ENCODE peak calls at places on chromosomes 16 and 17, in five cellular contexts. N, H, W, Q and T are unnamed samples.

GRCh38 chr16:50371936-50372595 is 3.3 kb upstream of the BRD7 start:
- DNase-seq in N (no peak), H (peak; percentile 65), W (no peak), Q (no peak), T (peak; percentile 69)

GRCh38 chr17:17457680-17458079 is 19.1 kb upstream of the MED9 start:
- DNase-seq in N (no peak), H (no peak), W (no peak), Q (no peak), T (no peak)

GRCh38 chr16:53769185-53769584 is 65.2 kb downstream of the FTO start:
- DNase-seq in N (no peak), H (no peak), W (no peak), Q (no peak), T (no peak)

GRCh38 chr17:78781339-78782304 is at the start of gene CYTH1:
- DNase-seq in N (no peak), H (peak; percentile 87), W (peak; percentile 41), Q (peak; percentile 82), T (peak; percentile 45)

GRCh38 chr16:81510016-81510415 is 65.4 kb downstream of the CMIP start:
- DNase-seq in N (no peak), H (peak; percentile 28), W (no peak), Q (no peak), T (no peak)

GRCh38 chr17:909642-910323 is 69.8 kb downstream of the NXN start:
- DNase-seq in N (no peak), H (no peak), W (no peak), Q (peak; percentile 67), T (no peak)

GRCh38 chr17:73103661-73104335 is 11.3 kb upstream of the SLC39A11 start:
- DNase-seq in N (no peak), H (no peak), W (no peak), Q (no peak), T (no peak)

GRCh38 chr16:64878964-64879363 is 242.9 kb downstream of the CDH11 start:
- DNase-seq in N (no peak), H (no peak), W (no peak), Q (no peak), T (no peak)

GRCh38 chr17:17077861-17078732 is 35.8 kb downstream of the MPRIP start:
- DNase-seq in N (no peak), H (no peak), W (no peak), Q (no peak), T (no peak)

GRCh38 chr16:5560084-5560483 is 462.5 kb upstream of the EEF2KMT start:
- DNase-seq in N (no peak), H (no peak), W (no peak), Q (no peak), T (no peak)

GRCh38 chr17:78022425-78022824 is 63.9 kb downstream of the TNRC6C start:
- DNase-seq in N (no peak), H (no peak), W (no peak), Q (no peak), T (no peak)

GRCh38 chr16:74372953-74373846 is 2.9 kb upstream of the NPIPB15 start:
- DNase-seq in N (no peak), H (no peak), W (no peak), Q (no peak), T (no peak)

GRCh38 chr17:13704333-13704732 is 102.6 kb upstream of the HS3ST3A1 start:
- DNase-seq in N (no peak), H (no peak), W (no peak), Q (no peak), T (no peak)

GRCh38 chr17:1714488-1714979 is 4.4 kb upstream of the TLCD2 start:
- DNase-seq in N (no peak), H (peak; percentile 99), W (peak; percentile 97), Q (peak; percentile 99), T (peak; percentile 70)

GRCh38 chr17:74647871-74648672 is 24.5 kb upstream of the CD300E start:
- DNase-seq in N (no peak), H (no peak), W (no peak), Q (no peak), T (no peak)

GRCh38 chr16:86918637-86919036 is 340.3 kb downstream of the FOXL1 start:
- DNase-seq in N (no peak), H (no peak), W (no peak), Q (no peak), T (no peak)

GRCh38 chr17:1532836-1533602 is 16.6 kb upstream of the INPP5K start:
- DNase-seq in N (no peak), H (no peak), W (peak; percentile 62), Q (peak; percentile 64), T (no peak)

DNA sequence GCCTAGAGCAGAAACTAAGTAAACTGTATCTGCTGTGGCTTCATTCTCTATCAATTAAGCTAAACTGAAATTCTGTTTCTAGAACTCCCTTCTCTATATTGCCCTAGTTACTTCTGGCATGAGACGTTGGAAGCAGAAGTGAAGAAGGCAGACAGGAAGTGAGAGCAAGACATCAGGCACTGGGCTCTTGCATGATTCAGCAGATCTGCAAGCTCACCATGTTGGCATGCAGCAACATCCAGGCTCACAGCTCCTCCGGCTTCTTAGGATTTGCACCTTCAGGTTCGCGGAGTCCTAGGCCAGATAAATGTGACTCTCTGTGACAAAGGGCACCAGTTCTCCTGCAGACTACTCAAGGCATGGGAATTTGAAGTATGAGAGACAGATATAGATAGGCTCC is 148.3 kb downstream of the CDH8 start:
- DNase-seq in N (no peak), H (peak; percentile 35), W (peak; percentile 24), Q (no peak), T (no peak)
- H3K27ac ChIP-seq in N (no peak overlapping the region), H (no peak overlapping the region), W (no peak overlapping the region), Q (no peak overlapping the region), T (no peak overlapping the region)

GRCh38 chr16:28208824-28209223 is 2.9 kb downstream of the XPO6 start:
- DNase-seq in N (no peak), H (no peak), W (no peak), Q (no peak), T (no peak)

GRCh38 chr16:28208131-28208530 is 3.6 kb downstream of the XPO6 start:
- DNase-seq in N (no peak), H (no peak), W (no peak), Q (no peak), T (no peak)

GRCh38 chr16:28205117-28205899 is 6.5 kb downstream of the XPO6 start:
- DNase-seq in N (no peak), H (no peak), W (no peak), Q (no peak), T (no peak)

GRCh38 chr16:28205974-28206373 is 5.8 kb downstream of the XPO6 start:
- DNase-seq in N (no peak), H (no peak), W (no peak), Q (no peak), T (no peak)

DNA sequence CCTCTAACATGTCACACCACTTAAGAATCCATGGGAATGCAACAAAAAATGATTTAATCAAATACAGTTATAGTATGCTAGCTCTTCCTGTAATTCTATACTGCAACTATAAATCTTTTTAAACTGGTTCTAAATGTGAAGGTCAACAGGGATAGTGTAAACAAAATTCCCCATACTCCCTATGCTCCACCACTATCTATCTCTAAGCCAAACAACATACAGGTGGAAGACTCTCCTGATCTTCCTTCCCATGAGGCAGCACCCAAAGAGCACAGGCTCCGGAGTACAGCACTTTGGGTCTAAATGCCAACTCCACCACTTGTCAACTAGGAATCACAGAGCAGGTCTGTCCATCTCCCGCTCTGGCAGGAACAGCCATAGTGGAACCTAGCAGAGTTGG is 4.3 kb downstream of the XPO6 start:
- DNase-seq in N (no peak), H (no peak), W (no peak), Q (no peak), T (no peak)
- H3K27ac ChIP-seq in N (peak overlapping the region; percentile 62), H (no peak overlapping the region), W (no peak overlapping the region), Q (no peak overlapping the region), T (no peak overlapping the region)

GRCh38 chr16:12210925-12211869 is 234.7 kb downstream of the SNX29 start:
- DNase-seq in N (no peak), H (no peak), W (no peak), Q (no peak), T (no peak)
- H3K27ac ChIP-seq in N (no peak overlapping the region), H (no peak overlapping the region), W (no peak overlapping the region), Q (no peak overlapping the region), T (no peak overlapping the region)

GRCh38 chr16:70572926-70573270 is 49.3 kb downstream of the SF3B3 start:
- DNase-seq in N (no peak), H (no peak), W (no peak), Q (no peak), T (no peak)
- H3K27ac ChIP-seq in N (peak overlapping the region; percentile 25), H (peak overlapping the region; percentile 49), W (no peak overlapping the region), Q (peak overlapping the region; percentile 74), T (no peak overlapping the region)

DNA sequence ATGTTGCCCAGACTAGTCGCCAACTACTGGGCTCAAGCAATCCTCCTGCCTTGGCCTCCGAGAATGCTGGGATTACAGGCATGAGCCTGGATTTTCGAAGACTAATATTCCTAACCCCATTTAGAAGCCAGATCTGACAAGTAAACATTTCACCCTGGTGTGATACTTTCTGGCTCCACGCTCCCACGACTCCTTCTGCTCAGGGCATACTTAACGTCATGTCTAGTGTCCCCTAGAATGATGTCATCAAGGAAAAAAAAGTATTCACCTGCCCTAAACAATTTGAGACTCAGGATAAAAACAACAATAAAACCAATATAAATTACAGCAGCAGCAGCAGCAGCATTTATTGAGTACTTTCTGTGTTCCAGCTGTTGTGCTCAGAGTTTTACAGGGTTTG is 13.2 kb downstream of the ITGB3 start:
- DNase-seq in N (no peak), H (no peak), W (no peak), Q (no peak), T (no peak)
- H3K27ac ChIP-seq in N (no peak overlapping the region), H (no peak overlapping the region), W (no peak overlapping the region), Q (no peak overlapping the region), T (no peak overlapping the region)